ENCODE peak calls at places on chromosome 11, in four cellular contexts. U, S, D and Z are unnamed samples.

GRCh38 chr11:6251120-6251733 is 8.4 kb upstream of the CCKBR start:
- DNase-seq in S (peak), D (peak), U (peak), Z (peak)

GRCh38 chr11:18013790-18014507 is 1.1 kb upstream of the SERGEF start:
- DNase-seq in S (no peak), D (peak), U (no peak), Z (peak)

GRCh38 chr11:120801801-120802689 is 221.9 kb upstream of the TBCEL start:
- DNase-seq in U (peak), D (peak), S (peak), Z (peak)

GRCh38 chr11:122900803-122901202 is 18.2 kb downstream of the JHY start:
- DNase-seq in S (no peak), U (no peak), D (no peak), Z (no peak)

GRCh38 chr11:85718126-85718943 is 32.3 kb upstream of the CCDC89 start:
- DNase-seq in D (no peak), U (no peak), S (no peak), Z (no peak)

GRCh38 chr11:77879218-77879617 is 58.3 kb downstream of the AAMDC start:
- DNase-seq in U (no peak), S (no peak), D (no peak), Z (no peak)

GRCh38 chr11:73818838-73819237 is 31.2 kb downstream of the MRPL48 start:
- DNase-seq in U (peak), S (no peak), D (peak), Z (no peak)

GRCh38 chr11:106989056-106989455 is 29.2 kb downstream of the GUCY1A2 start:
- DNase-seq in D (no peak), S (no peak), U (no peak), Z (no peak)

GRCh38 chr11:1845095-1845429 is 6.3 kb downstream of the TNNI2 start:
- DNase-seq in S (no peak), U (no peak), D (no peak), Z (no peak)

GRCh38 chr11:111762526-111762925 is 3.7 kb downstream of the PPP2R1B start:
- DNase-seq in D (no peak), S (no peak), U (no peak), Z (no peak)

GRCh38 chr11:88523362-88524028 is 186.0 kb upstream of the CTSC start:
- DNase-seq in S (no peak), U (peak), D (no peak), Z (no peak)

GRCh38 chr11:67440229-67441081 is 2.8 kb downstream of the CORO1B start:
- DNase-seq in U (no peak), D (no peak), S (no peak), Z (no peak)

GRCh38 chr11:122140535-122140934 is 24.5 kb upstream of the BLID start:
- DNase-seq in U (peak), S (no peak), D (no peak), Z (no peak)

GRCh38 chr11:108431370-108431769 is 36.0 kb downstream of the C11orf65 start:
- DNase-seq in U (no peak), S (no peak), D (no peak), Z (no peak)

GRCh38 chr11:44538375-44539054 is 26.9 kb upstream of the CD82 start:
- DNase-seq in D (peak), S (peak), U (peak), Z (peak)

GRCh38 chr11:11709447-11710239 is 87.8 kb upstream of the GALNT18 start:
- DNase-seq in D (no peak), S (no peak), U (no peak), Z (no peak)

GRCh38 chr11:123690490-123690889 is 36.1 kb upstream of the SCN3B start:
- DNase-seq in D (no peak), U (peak), S (no peak), Z (peak)

GRCh38 chr11:134040386-134041297 is 28.2 kb upstream of the JAM3 start:
- DNase-seq in D (no peak), U (no peak), S (no peak), Z (no peak)

GRCh38 chr11:89381094-89381493 is 110.1 kb downstream of the NOX4 start:
- DNase-seq in S (no peak), D (no peak), U (peak), Z (peak)

GRCh38 chr11:19903620-19904069 is 191.0 kb downstream of the NAV2 start:
- DNase-seq in U (peak), D (peak), S (peak), Z (peak)

GRCh38 chr11:69480547-69481392 is 693 bp upstream of the LINC01488 start:
- DNase-seq in D (no peak), S (no peak), U (no peak), Z (no peak)

GRCh38 chr11:25733777-25734176 is 598.2 kb upstream of the ANO3 start:
- DNase-seq in S (no peak), U (no peak), D (no peak), Z (no peak)

GRCh38 chr11:83554896-83555295 is 268.7 kb upstream of the CCDC90B start:
- DNase-seq in U (no peak), D (no peak), S (no peak), Z (no peak)

GRCh38 chr11:64482588-64482987 is 108.4 kb upstream of the SLC22A12 start:
- DNase-seq in D (no peak), U (no peak), S (no peak), Z (no peak)

GRCh38 chr11:73269353-73270088 is 2.6 kb upstream of the P2RY6 start:
- DNase-seq in D (no peak), U (no peak), S (no peak), Z (no peak)

GRCh38 chr11:122098223-122098980 is 17.6 kb downstream of the BLID start:
- DNase-seq in S (no peak), U (no peak), D (no peak), Z (no peak)

GRCh38 chr11:125938418-125938817 is 7.4 kb upstream of the VSIG10L2 start:
- DNase-seq in D (no peak), U (no peak), S (no peak), Z (no peak)

GRCh38 chr11:126990716-126991480 is 9.7 kb downstream of the KIRREL3 start:
- DNase-seq in U (no peak), D (no peak), S (no peak), Z (no peak)

GRCh38 chr11:47052576-47052975 is 116.0 kb downstream of the CSTPP1 start:
- DNase-seq in U (no peak), S (no peak), D (no peak), Z (no peak)

GRCh38 chr11:72422414-72422813 is 11.9 kb downstream of the CLPB start:
- DNase-seq in U (no peak), D (no peak), S (no peak), Z (no peak)

GRCh38 chr11:33790088-33790487 is 15.8 kb upstream of the FBXO3 start:
- DNase-seq in D (no peak), U (no peak), S (no peak), Z (no peak)

GRCh38 chr11:36602143-36602542 is 4.1 kb upstream of the RAG2 start:
- DNase-seq in D (no peak), U (no peak), S (no peak), Z (no peak)

GRCh38 chr11:19447150-19447566 is 206.4 kb upstream of the E2F8 start:
- DNase-seq in U (peak), S (no peak), D (no peak), Z (no peak)

GRCh38 chr11:65981101-65981740 is 19.7 kb downstream of the SART1 start:
- DNase-seq in S (no peak), U (no peak), D (no peak), Z (no peak)

GRCh38 chr11:10042699-10043098 is 251.3 kb downstream of the SBF2 start:
- DNase-seq in U (no peak), D (no peak), S (no peak), Z (no peak)

GRCh38 chr11:69919659-69920499 is 100.7 kb upstream of the FGF3 start:
- DNase-seq in D (no peak), S (no peak), U (no peak), Z (no peak)

GRCh38 chr11:120651396-120651795 is 139.8 kb downstream of the GRIK4 start:
- DNase-seq in D (no peak), S (no peak), U (no peak), Z (no peak)

GRCh38 chr11:121225402-121225801 is 67.2 kb upstream of the SC5D start:
- DNase-seq in S (no peak), D (no peak), U (no peak), Z (no peak)

GRCh38 chr11:62123669-62124185 is at the start of gene INCENP:
- DNase-seq in U (peak), S (peak), D (peak), Z (peak)
- TF ChIP-seq CTCF in U (no peak), S (no peak), D (no peak), Z (no peak)

GRCh38 chr11:116895053-116895757 is 57.8 kb upstream of the APOA1 start:
- DNase-seq in U (no peak), D (peak), S (peak), Z (peak)
- TF ChIP-seq CTCF in U (peak), D (peak), S (peak), Z (peak)

GRCh38 chr11:128518493-128519207 is 68.7 kb downstream of the ETS1 start:
- DNase-seq in U (no peak), D (no peak), S (no peak), Z (peak)

GRCh38 chr11:128521697-128522062 is 65.7 kb downstream of the ETS1 start:
- DNase-seq in U (no peak), S (no peak), D (peak), Z (peak)

GRCh38 chr11:128519353-128519752 is 68.0 kb downstream of the ETS1 start:
- DNase-seq in S (no peak), U (no peak), D (no peak), Z (peak)

GRCh38 chr11:128520886-128521696 is 66.3 kb downstream of the ETS1 start:
- DNase-seq in U (no peak), S (no peak), D (no peak), Z (peak)

GRCh38 chr11:128520206-128520885 is 67.0 kb downstream of the ETS1 start:
- DNase-seq in S (no peak), U (no peak), D (no peak), Z (peak)
- TF ChIP-seq CTCF in S (no peak), U (no peak), D (no peak), Z (no peak)

GRCh38 chr11:78961186-78961782 is 386.6 kb upstream of the NARS2 start:
- DNase-seq in D (peak), U (no peak), S (peak), Z (no peak)
- TF ChIP-seq CTCF in D (peak), U (peak), S (no peak), Z (no peak)

GRCh38 chr11:93287434-93287833 is 43.1 kb upstream of the DEUP1 start:
- DNase-seq in U (no peak), D (no peak), S (no peak), Z (no peak)
- TF ChIP-seq CTCF in U (no peak), D (no peak), S (no peak), Z (no peak)